ENCODE peak calls at places on chromosomes 1 and 21, in nine cellular contexts. W is cardiac muscle cell, I is C1 segment of cervical spinal cord, K is brain microvascular endothelial cell, Y is EL, V is tibial artery, H is SHP77, D is iPS-NIHi11, G is stomach. S is an unnamed sample.

GRCh38 chr1:3863231-3863935 is 6.1 kb downstream of the DFFB start:
- DNase-seq in W (no peak), I (no peak), K (no peak), Y (no peak), V (no peak), H (no peak), D (no peak), G (no peak), S (no peak)

GRCh38 chr1:116726872-116727271 is 27.4 kb upstream of the CD2 start:
- DNase-seq in W (no peak), I (no peak), K (no peak), Y (no peak), V (no peak), H (no peak), D (no peak), G (no peak), S (no peak)

GRCh38 chr21:34861302-34861701 is 187.8 kb downstream of the RUNX1 start:
- DNase-seq in W (no peak), I (no peak), K (no peak), Y (no peak), V (no peak), H (no peak), D (no peak), G (no peak), S (no peak)

GRCh38 chr1:228155596-228156517 is 6.1 kb downstream of the GJC2 start:
- DNase-seq in W (no peak), I (no peak), K (no peak), Y (no peak), V (peak; percentile 55), H (no peak), D (no peak), G (no peak), S (no peak)

GRCh38 chr1:242228991-242229390 is 230.1 kb upstream of the MAP1LC3C start:
- DNase-seq in W (no peak), I (no peak), K (no peak), Y (no peak), V (no peak), H (no peak), D (no peak), G (no peak), S (no peak)

GRCh38 chr1:39142394-39143060 is 62.0 kb upstream of the MACF1 start:
- DNase-seq in W (no peak), I (peak; percentile 20), K (no peak), Y (peak; percentile 32), V (no peak), H (peak; percentile 32), D (peak; percentile 38), G (peak; percentile 51), S (no peak)

GRCh38 chr1:173099166-173099565 is 48.4 kb upstream of the TNFSF18 start:
- DNase-seq in W (no peak), I (no peak), K (no peak), Y (peak; percentile 9), V (no peak), H (no peak), D (no peak), G (no peak), S (no peak)

GRCh38 chr21:39843483-39843882 is 23.8 kb upstream of the PCP4 start:
- DNase-seq in W (no peak), I (no peak), K (no peak), Y (no peak), V (no peak), H (no peak), D (no peak), G (no peak), S (no peak)

GRCh38 chr1:26994772-26995625 is 1.5 kb downstream of the TRNP1 start:
- DNase-seq in W (no peak), I (no peak), K (no peak), Y (no peak), V (no peak), H (no peak), D (no peak), G (no peak), S (no peak)

GRCh38 chr1:33931115-33931475 is 67.2 kb downstream of the HMGB4 start:
- DNase-seq in W (no peak), I (no peak), K (no peak), Y (no peak), V (no peak), H (no peak), D (no peak), G (no peak), S (no peak)

GRCh38 chr21:37886726-37887309 is 29.4 kb downstream of the KCNJ6 start:
- DNase-seq in W (no peak), I (no peak), K (no peak), Y (no peak), V (no peak), H (no peak), D (no peak), G (no peak), S (no peak)

S was measured in psoas muscle.